ENCODE peak calls at places on chromosomes 6 and 20, in six cellular contexts. One of them, this sample, is unnamed.
A peak's percentile ranks its signal among the peaks of the same experiment; 100 is the strongest.

GRCh38 chr20:41308290-41308691 is 9.2 kb downstream of the ZHX3 start:
- DNase-seq in lower leg skin: no peak
- DNase-seq in AG04450: peak; percentile 59
- DNase-seq in uterus: no peak
- DNase-seq in gastrocnemius medialis: no peak
- DNase-seq in astrocyte of the spinal cord: peak; percentile 85
- DNase-seq in this sample: peak; percentile 89

GRCh38 chr6:159197251-159197650 is 28.1 kb downstream of the FNDC1 start:
- DNase-seq in lower leg skin: no peak
- DNase-seq in AG04450: no peak
- DNase-seq in uterus: no peak
- DNase-seq in gastrocnemius medialis: no peak
- DNase-seq in astrocyte of the spinal cord: no peak
- DNase-seq in this sample: no peak

GRCh38 chr6:41966214-41966920 is 24.8 kb upstream of the CCND3 start:
- DNase-seq in lower leg skin: peak; percentile 20
- DNase-seq in AG04450: no peak
- DNase-seq in uterus: no peak
- DNase-seq in gastrocnemius medialis: no peak
- DNase-seq in astrocyte of the spinal cord: no peak
- DNase-seq in this sample: no peak

GRCh38 chr6:93317587-93317986 is 101.8 kb downstream of the EPHA7 start:
- DNase-seq in lower leg skin: no peak
- DNase-seq in AG04450: no peak
- DNase-seq in uterus: no peak
- DNase-seq in gastrocnemius medialis: no peak
- DNase-seq in astrocyte of the spinal cord: no peak
- DNase-seq in this sample: no peak

GRCh38 chr6:149439626-149440025 is 39.6 kb downstream of the SUMO4 start:
- DNase-seq in lower leg skin: no peak
- DNase-seq in AG04450: no peak
- DNase-seq in uterus: no peak
- DNase-seq in gastrocnemius medialis: no peak
- DNase-seq in astrocyte of the spinal cord: no peak
- DNase-seq in this sample: no peak

GRCh38 chr20:2405693-2406065 is 25.0 kb downstream of the TGM6 start:
- DNase-seq in lower leg skin: peak; percentile 15
- DNase-seq in AG04450: no peak
- DNase-seq in uterus: no peak
- DNase-seq in gastrocnemius medialis: no peak
- DNase-seq in astrocyte of the spinal cord: no peak
- DNase-seq in this sample: no peak

GRCh38 chr6:106533079-106533478 is 96.2 kb downstream of the RTN4IP1 start:
- DNase-seq in lower leg skin: no peak
- DNase-seq in AG04450: no peak
- DNase-seq in uterus: no peak
- DNase-seq in gastrocnemius medialis: no peak
- DNase-seq in astrocyte of the spinal cord: no peak
- DNase-seq in this sample: no peak

GRCh38 chr20:46221271-46221670 is 87.0 kb downstream of the CDH22 start:
- DNase-seq in lower leg skin: no peak
- DNase-seq in AG04450: no peak
- DNase-seq in uterus: no peak
- DNase-seq in gastrocnemius medialis: peak; percentile 61
- DNase-seq in astrocyte of the spinal cord: no peak
- DNase-seq in this sample: no peak

GRCh38 chr6:154995241-154996162 is at the start of gene TIAM2:
- DNase-seq in lower leg skin: no peak
- DNase-seq in AG04450: no peak
- DNase-seq in uterus: no peak
- DNase-seq in gastrocnemius medialis: no peak
- DNase-seq in astrocyte of the spinal cord: peak; percentile 24
- DNase-seq in this sample: peak; percentile 20

GRCh38 chr20:42277203-42277602 is 659.0 kb upstream of the CHD6 start:
- DNase-seq in lower leg skin: no peak
- DNase-seq in AG04450: no peak
- DNase-seq in uterus: no peak
- DNase-seq in gastrocnemius medialis: no peak
- DNase-seq in astrocyte of the spinal cord: no peak
- DNase-seq in this sample: no peak

GRCh38 chr6:165664553-165665383 is 1.7 kb upstream of the PDE10A start:
- DNase-seq in lower leg skin: peak; percentile 3
- DNase-seq in AG04450: no peak
- DNase-seq in uterus: no peak
- DNase-seq in gastrocnemius medialis: no peak
- DNase-seq in astrocyte of the spinal cord: no peak
- DNase-seq in this sample: no peak

GRCh38 chr6:26312096-26312463 is 52.9 kb upstream of the BTN3A2 start:
- DNase-seq in lower leg skin: no peak
- DNase-seq in AG04450: no peak
- DNase-seq in uterus: no peak
- DNase-seq in gastrocnemius medialis: no peak
- DNase-seq in astrocyte of the spinal cord: no peak
- DNase-seq in this sample: no peak

GRCh38 chr20:19026121-19026878 is 186.1 kb upstream of the SLC24A3 start:
- DNase-seq in lower leg skin: no peak
- DNase-seq in AG04450: no peak
- DNase-seq in uterus: no peak
- DNase-seq in gastrocnemius medialis: no peak
- DNase-seq in astrocyte of the spinal cord: no peak
- DNase-seq in this sample: peak; percentile 5

GRCh38 chr20:46276531-46276930 is 31.8 kb downstream of the CDH22 start:
- DNase-seq in lower leg skin: no peak
- DNase-seq in AG04450: no peak
- DNase-seq in uterus: no peak
- DNase-seq in gastrocnemius medialis: no peak
- DNase-seq in astrocyte of the spinal cord: no peak
- DNase-seq in this sample: no peak

GRCh38 chr20:297925-298754 is 770 bp downstream of the ZCCHC3 start:
- DNase-seq in lower leg skin: peak; percentile 92
- DNase-seq in AG04450: no peak
- DNase-seq in uterus: peak; percentile 45
- DNase-seq in gastrocnemius medialis: peak; percentile 44
- DNase-seq in astrocyte of the spinal cord: peak; percentile 68
- DNase-seq in this sample: peak; percentile 84

GRCh38 chr6:147935656-147936055 is 407.0 kb upstream of the SASH1 start:
- DNase-seq in lower leg skin: no peak
- DNase-seq in AG04450: no peak
- DNase-seq in uterus: no peak
- DNase-seq in gastrocnemius medialis: no peak
- DNase-seq in astrocyte of the spinal cord: no peak
- DNase-seq in this sample: peak; percentile 5

GRCh38 chr6:155782739-155783459 is 327.3 kb upstream of the NOX3 start:
- DNase-seq in lower leg skin: no peak
- DNase-seq in AG04450: peak; percentile 65
- DNase-seq in uterus: no peak
- DNase-seq in gastrocnemius medialis: no peak
- DNase-seq in astrocyte of the spinal cord: no peak
- DNase-seq in this sample: peak; percentile 45

GRCh38 chr6:73985891-73986290 is 289.9 kb downstream of the CD109 start:
- DNase-seq in lower leg skin: no peak
- DNase-seq in AG04450: no peak
- DNase-seq in uterus: no peak
- DNase-seq in gastrocnemius medialis: no peak
- DNase-seq in astrocyte of the spinal cord: no peak
- DNase-seq in this sample: peak; percentile 100

GRCh38 chr20:5510446-5510845 is 193.7 kb upstream of the PROKR2 start:
- DNase-seq in lower leg skin: peak; percentile 42
- DNase-seq in AG04450: no peak
- DNase-seq in uterus: no peak
- DNase-seq in gastrocnemius medialis: no peak
- DNase-seq in astrocyte of the spinal cord: peak; percentile 3
- DNase-seq in this sample: no peak

GRCh38 chr6:170555305-170555704 is 1.1 kb downstream of the TBP start:
- DNase-seq in lower leg skin: no peak
- DNase-seq in AG04450: no peak
- DNase-seq in uterus: no peak
- DNase-seq in gastrocnemius medialis: no peak
- DNase-seq in astrocyte of the spinal cord: no peak
- DNase-seq in this sample: no peak

GRCh38 chr6:113401231-113401630 is 455.9 kb upstream of the MARCKS start:
- DNase-seq in lower leg skin: no peak
- DNase-seq in AG04450: no peak
- DNase-seq in uterus: no peak
- DNase-seq in gastrocnemius medialis: no peak
- DNase-seq in astrocyte of the spinal cord: no peak
- DNase-seq in this sample: no peak

GRCh38 chr6:150598401-150598800 is 1.3 kb upstream of the PLEKHG1 start:
- DNase-seq in lower leg skin: no peak
- DNase-seq in AG04450: no peak
- DNase-seq in uterus: no peak
- DNase-seq in gastrocnemius medialis: no peak
- DNase-seq in astrocyte of the spinal cord: no peak
- DNase-seq in this sample: no peak

GRCh38 chr6:7052441-7052936 is 55.3 kb upstream of the RREB1 start:
- DNase-seq in lower leg skin: no peak
- DNase-seq in AG04450: no peak
- DNase-seq in uterus: peak; percentile 60
- DNase-seq in gastrocnemius medialis: peak; percentile 52
- DNase-seq in astrocyte of the spinal cord: peak; percentile 88
- DNase-seq in this sample: peak; percentile 62

GRCh38 chr6:159899994-159900745 is 9.4 kb downstream of the MAS1 start:
- DNase-seq in lower leg skin: peak; percentile 20
- DNase-seq in AG04450: peak; percentile 77
- DNase-seq in uterus: no peak
- DNase-seq in gastrocnemius medialis: no peak
- DNase-seq in astrocyte of the spinal cord: peak; percentile 90
- DNase-seq in this sample: peak; percentile 92

GRCh38 chr6:68976260-68976659 is 341.2 kb downstream of the ADGRB3 start:
- DNase-seq in lower leg skin: no peak
- DNase-seq in AG04450: no peak
- DNase-seq in uterus: no peak
- DNase-seq in gastrocnemius medialis: no peak
- DNase-seq in astrocyte of the spinal cord: no peak
- DNase-seq in this sample: no peak
- TF ChIP-seq CTCF in lower leg skin: no peak
- TF ChIP-seq CTCF in AG04450: peak; percentile 51
- TF ChIP-seq CTCF in uterus: no peak
- TF ChIP-seq CTCF in gastrocnemius medialis: no peak
- TF ChIP-seq CTCF in astrocyte of the spinal cord: no peak
- TF ChIP-seq CTCF in this sample: no peak

GRCh38 chr6:168892031-168892430 is 361.6 kb downstream of the THBS2 start:
- DNase-seq in lower leg skin: no peak
- DNase-seq in AG04450: no peak
- DNase-seq in uterus: no peak
- DNase-seq in gastrocnemius medialis: no peak
- DNase-seq in astrocyte of the spinal cord: no peak
- DNase-seq in this sample: no peak

GRCh38 chr6:168901076-168901475 is 352.6 kb downstream of the THBS2 start:
- DNase-seq in lower leg skin: peak; percentile 72
- DNase-seq in AG04450: no peak
- DNase-seq in uterus: no peak
- DNase-seq in gastrocnemius medialis: no peak
- DNase-seq in astrocyte of the spinal cord: peak; percentile 59
- DNase-seq in this sample: no peak

GRCh38 chr6:168890306-168890995 is 363.2 kb downstream of the THBS2 start:
- DNase-seq in lower leg skin: no peak
- DNase-seq in AG04450: no peak
- DNase-seq in uterus: no peak
- DNase-seq in gastrocnemius medialis: no peak
- DNase-seq in astrocyte of the spinal cord: no peak
- DNase-seq in this sample: no peak

GRCh38 chr6:168896321-168896720 is 357.3 kb downstream of the THBS2 start:
- DNase-seq in lower leg skin: no peak
- DNase-seq in AG04450: no peak
- DNase-seq in uterus: no peak
- DNase-seq in gastrocnemius medialis: no peak
- DNase-seq in astrocyte of the spinal cord: no peak
- DNase-seq in this sample: no peak

DNA sequence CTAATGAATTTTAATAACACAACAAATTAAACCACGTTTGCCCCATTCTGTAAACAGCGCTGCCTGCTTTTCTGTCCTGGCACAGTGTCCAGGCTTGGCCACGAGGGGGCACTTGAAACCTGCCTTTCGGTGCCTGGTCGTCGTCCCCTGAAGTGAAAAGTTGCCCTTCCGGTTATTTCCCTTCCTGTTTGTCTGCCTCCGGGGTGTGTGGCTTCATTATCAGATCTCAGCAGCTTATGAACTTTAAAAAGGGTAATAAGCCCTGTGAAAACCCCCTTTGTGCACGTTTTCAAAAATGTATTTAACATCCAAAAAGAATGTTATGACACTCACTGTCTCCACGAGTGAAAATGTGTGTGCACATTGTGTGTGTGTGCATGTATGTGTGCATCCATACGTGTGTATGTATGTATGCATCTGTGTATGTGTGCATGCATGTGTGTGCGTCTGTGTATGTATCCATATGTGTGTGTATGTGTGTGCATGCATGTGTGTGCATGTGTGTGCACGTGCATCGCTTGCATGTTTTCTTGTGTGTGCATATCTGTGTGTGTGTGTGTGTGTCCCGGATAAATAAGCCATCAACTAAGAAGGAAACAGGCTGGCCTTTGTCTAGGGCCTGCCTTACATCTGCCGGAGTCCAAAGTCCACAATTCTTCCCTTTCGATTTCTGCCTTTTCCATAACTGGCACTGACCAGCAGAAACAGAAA is 358.4 kb downstream of the THBS2 start:
- DNase-seq in lower leg skin: peak; percentile 96
- DNase-seq in AG04450: peak; percentile 36
- DNase-seq in uterus: peak; percentile 77
- DNase-seq in gastrocnemius medialis: peak; percentile 47
- DNase-seq in astrocyte of the spinal cord: peak; percentile 57
- DNase-seq in this sample: peak; percentile 69
- TF ChIP-seq CTCF in lower leg skin: peak; percentile 57
- TF ChIP-seq CTCF in AG04450: peak; percentile 97
- TF ChIP-seq CTCF in uterus: peak; percentile 92
- TF ChIP-seq CTCF in gastrocnemius medialis: peak; percentile 77
- TF ChIP-seq CTCF in astrocyte of the spinal cord: peak; percentile 96
- TF ChIP-seq CTCF in this sample: peak; percentile 99

DNA sequence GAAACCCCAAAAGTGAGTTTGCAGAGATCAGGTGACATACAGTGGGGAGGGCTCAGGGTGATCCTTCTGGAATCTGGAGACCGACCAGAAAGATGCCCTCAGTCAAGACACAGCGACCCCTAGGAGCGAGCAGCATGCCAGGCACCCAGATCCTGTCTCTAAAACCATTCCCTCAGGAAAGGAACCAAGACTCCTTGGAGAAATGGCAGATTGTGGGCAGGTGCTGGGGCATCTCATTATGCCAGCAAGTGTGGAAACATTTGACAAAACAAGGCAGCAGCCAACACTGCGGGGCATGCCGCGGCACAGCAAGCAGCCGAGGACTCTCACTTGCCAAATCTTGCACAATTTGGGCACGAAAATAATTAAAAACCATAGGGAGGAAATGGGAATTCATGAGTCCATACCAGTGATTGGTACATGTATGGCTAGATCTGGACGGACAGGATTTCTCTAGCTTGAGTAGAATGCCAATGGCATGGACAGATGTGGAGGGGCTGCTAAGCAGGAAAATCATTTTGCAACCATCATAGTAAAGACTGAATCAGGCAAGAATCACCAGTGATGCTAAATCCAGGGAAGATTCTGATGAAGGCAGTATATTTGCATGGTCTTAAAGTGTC is 76.9 kb downstream of the GINS1 start:
- DNase-seq in lower leg skin: no peak
- DNase-seq in AG04450: no peak
- DNase-seq in uterus: no peak
- DNase-seq in gastrocnemius medialis: no peak
- DNase-seq in astrocyte of the spinal cord: no peak
- DNase-seq in this sample: no peak
- TF ChIP-seq CTCF in lower leg skin: no peak
- TF ChIP-seq CTCF in AG04450: no peak
- TF ChIP-seq CTCF in uterus: no peak
- TF ChIP-seq CTCF in gastrocnemius medialis: no peak
- TF ChIP-seq CTCF in astrocyte of the spinal cord: no peak
- TF ChIP-seq CTCF in this sample: no peak

GRCh38 chr6:31729979-31730630 is 1.0 kb upstream of the DDAH2 start:
- DNase-seq in lower leg skin: peak; percentile 98
- DNase-seq in AG04450: peak; percentile 75
- DNase-seq in uterus: peak; percentile 94
- DNase-seq in gastrocnemius medialis: peak; percentile 58
- DNase-seq in astrocyte of the spinal cord: peak; percentile 91
- DNase-seq in this sample: peak; percentile 89
- TF ChIP-seq CTCF in lower leg skin: no peak
- TF ChIP-seq CTCF in AG04450: no peak
- TF ChIP-seq CTCF in uterus: no peak
- TF ChIP-seq CTCF in gastrocnemius medialis: no peak
- TF ChIP-seq CTCF in astrocyte of the spinal cord: peak; percentile 9
- TF ChIP-seq CTCF in this sample: no peak

This sample was measured in AG10803.